ENCODE peak calls at places on chromosomes 4 and X, in ten cellular contexts. S is fibroblast of mammary gland; C is endodermal cell; K is AG04449; Y is tibial artery; F is foreskin fibroblast; J is CD8-positive, alpha-beta T cell; N is colonic mucosa; H is epithelial cell of esophagus; R is cardiac fibroblast. T is an unnamed sample.

GRCh38 chr4:52841707-52842456 is 20.2 kb upstream of the RASL11B start:
- DNase-seq in S (peak), C (no peak), K (no peak), Y (no peak), F (peak), J (no peak), N (no peak), H (no peak), R (no peak), T (no peak)

GRCh38 chrX:39950035-39950688 is 147.6 kb downstream of the BCOR start:
- DNase-seq in S (peak), C (no peak), K (no peak), Y (no peak), F (peak), J (no peak), N (no peak), H (no peak), R (peak), T (no peak)

GRCh38 chr4:17562157-17562556 is 14.8 kb upstream of the LAP3 start:
- DNase-seq in S (no peak), C (peak), K (no peak), Y (no peak), F (no peak), J (no peak), N (no peak), H (peak), R (no peak), T (no peak)

GRCh38 chrX:132612990-132613564 is 124.2 kb upstream of the MBNL3 start:
- DNase-seq in S (peak), C (peak), K (no peak), Y (peak), F (peak), J (no peak), N (peak), H (peak), R (peak), T (no peak)

GRCh38 chrX:50088645-50089044 is 112.2 kb downstream of the AKAP4 start:
- DNase-seq in S (no peak), C (no peak), K (no peak), Y (no peak), F (peak), J (no peak), N (no peak), H (no peak), R (no peak), T (no peak)

GRCh38 chr4:171042989-171043524 is 770.1 kb upstream of the GALNTL6 start:
- DNase-seq in S (no peak), C (no peak), K (no peak), Y (no peak), F (no peak), J (no peak), N (no peak), H (no peak), R (no peak), T (no peak)

GRCh38 chrX:82626978-82627377 is 881.1 kb upstream of the POU3F4 start:
- DNase-seq in S (no peak), C (no peak), K (no peak), Y (no peak), F (no peak), J (no peak), N (no peak), H (no peak), R (no peak), T (no peak)

GRCh38 chrX:2397648-2398340 is 103.0 kb downstream of the DHRSX start:
- DNase-seq in S (peak), C (peak), K (no peak), Y (no peak), F (peak), J (no peak), N (no peak), H (peak), R (peak), T (no peak)

GRCh38 chr4:42359686-42360085 is 37.6 kb upstream of the SHISA3 start:
- DNase-seq in S (peak), C (no peak), K (no peak), Y (no peak), F (no peak), J (no peak), N (no peak), H (no peak), R (peak), T (no peak)

GRCh38 chr4:185597532-185598188 is 62.4 kb upstream of the PDLIM3 start:
- DNase-seq in S (peak), C (peak), K (peak), Y (peak), F (peak), J (peak), N (peak), H (peak), R (peak), T (peak)

GRCh38 chr4:39812500-39812899 is 114.6 kb downstream of the UBE2K start:
- DNase-seq in S (no peak), C (peak), K (no peak), Y (no peak), F (no peak), J (no peak), N (no peak), H (no peak), R (no peak), T (no peak)

GRCh38 chr4:158008551-158009218 is 164.1 kb downstream of the GASK1B start:
- DNase-seq in S (peak), C (no peak), K (no peak), Y (no peak), F (peak), J (no peak), N (no peak), H (peak), R (peak), T (no peak)

GRCh38 chr4:7960790-7961655 is 21.4 kb upstream of the AFAP1 start:
- DNase-seq in S (peak), C (no peak), K (peak), Y (peak), F (peak), J (no peak), N (no peak), H (peak), R (peak), T (peak)

GRCh38 chr4:10084651-10085320 is 31.8 kb downstream of the WDR1 start:
- DNase-seq in S (no peak), C (no peak), K (no peak), Y (peak), F (no peak), J (no peak), N (no peak), H (no peak), R (no peak), T (no peak)

GRCh38 chrX:53048169-53049126 is at the start of gene GPR173:
- DNase-seq in S (peak), C (peak), K (no peak), Y (peak), F (peak), J (no peak), N (peak), H (peak), R (peak), T (peak)

GRCh38 chr4:1172228-1172851 is at the start of gene SPON2:
- DNase-seq in S (peak), C (peak), K (no peak), Y (peak), F (peak), J (no peak), N (no peak), H (peak), R (peak), T (no peak)

GRCh38 chrX:135977611-135978010 is 3.8 kb upstream of the MMGT1 start:
- DNase-seq in S (peak), C (no peak), K (no peak), Y (no peak), F (peak), J (no peak), N (no peak), H (peak), R (peak), T (peak)

GRCh38 chr4:155042014-155042413 is 166.4 kb upstream of the NPY2R start:
- DNase-seq in S (no peak), C (no peak), K (no peak), Y (no peak), F (no peak), J (no peak), N (no peak), H (no peak), R (no peak), T (no peak)

GRCh38 chr4:53576676-53577372 is 14.5 kb downstream of the LNX1 start:
- DNase-seq in S (peak), C (no peak), K (peak), Y (no peak), F (peak), J (no peak), N (peak), H (no peak), R (peak), T (peak)

GRCh38 chrX:151974336-151975227 is at the start of gene GABRE:
- DNase-seq in S (peak), C (peak), K (no peak), Y (peak), F (peak), J (no peak), N (peak), H (peak), R (peak), T (no peak)

GRCh38 chr4:1500231-1500965 is 94.2 kb upstream of the NKX1-1 start:
- DNase-seq in S (no peak), C (peak), K (no peak), Y (no peak), F (no peak), J (no peak), N (no peak), H (no peak), R (no peak), T (no peak)

GRCh38 chr4:98491862-98492554 is 166.4 kb downstream of the TSPAN5 start:
- DNase-seq in S (peak), C (no peak), K (peak), Y (no peak), F (no peak), J (no peak), N (no peak), H (no peak), R (peak), T (no peak)

GRCh38 chrX:150361777-150362351 is 1.3 kb upstream of the MAMLD1 start:
- DNase-seq in S (no peak), C (peak), K (no peak), Y (no peak), F (peak), J (no peak), N (no peak), H (peak), R (no peak), T (no peak)

GRCh38 chrX:10254746-10255145 is 98.0 kb downstream of the CLCN4 start:
- DNase-seq in S (no peak), C (no peak), K (no peak), Y (no peak), F (peak), J (no peak), N (no peak), H (peak), R (peak), T (no peak)

GRCh38 chr4:25030283-25031076 is at the start of gene LGI2:
- DNase-seq in S (no peak), C (peak), K (no peak), Y (peak), F (peak), J (no peak), N (peak), H (peak), R (no peak), T (no peak)

GRCh38 chrX:19670854-19671620 is 155.7 kb upstream of the MAP3K15 start:
- DNase-seq in S (peak), C (peak), K (no peak), Y (peak), F (peak), J (no peak), N (peak), H (peak), R (peak), T (no peak)

GRCh38 chrX:31223817-31224216 is 152.0 kb upstream of the FTHL17 start:
- DNase-seq in S (peak), C (no peak), K (no peak), Y (no peak), F (peak), J (no peak), N (no peak), H (peak), R (peak), T (peak)

GRCh38 chrX:133513116-133513515 is 97.8 kb upstream of the GPC4 start:
- DNase-seq in S (peak), C (no peak), K (no peak), Y (no peak), F (no peak), J (no peak), N (no peak), H (no peak), R (no peak), T (no peak)

GRCh38 chrX:96182366-96182765 is 502.3 kb upstream of the DIAPH2 start:
- DNase-seq in S (peak), C (peak), K (no peak), Y (no peak), F (peak), J (no peak), N (peak), H (peak), R (peak), T (no peak)

GRCh38 chr4:143184217-143184502 is 557 bp upstream of the USP38 start:
- DNase-seq in S (no peak), C (no peak), K (no peak), Y (peak), F (no peak), J (no peak), N (no peak), H (no peak), R (no peak), T (no peak)

GRCh38 chrX:11412715-11413623 is 119.8 kb downstream of the AMELX start:
- DNase-seq in S (peak), C (no peak), K (no peak), Y (no peak), F (no peak), J (no peak), N (no peak), H (no peak), R (peak), T (no peak)

GRCh38 chr4:77045490-77045889 is 30.3 kb downstream of the CCNI start:
- DNase-seq in S (peak), C (peak), K (no peak), Y (no peak), F (peak), J (no peak), N (no peak), H (peak), R (peak), T (no peak)
- TF ChIP-seq CTCF in S (peak), C (peak), K (peak), Y (no peak), F (no peak), J (no peak), N (no peak), H (peak), R (peak), T (peak)

DNA sequence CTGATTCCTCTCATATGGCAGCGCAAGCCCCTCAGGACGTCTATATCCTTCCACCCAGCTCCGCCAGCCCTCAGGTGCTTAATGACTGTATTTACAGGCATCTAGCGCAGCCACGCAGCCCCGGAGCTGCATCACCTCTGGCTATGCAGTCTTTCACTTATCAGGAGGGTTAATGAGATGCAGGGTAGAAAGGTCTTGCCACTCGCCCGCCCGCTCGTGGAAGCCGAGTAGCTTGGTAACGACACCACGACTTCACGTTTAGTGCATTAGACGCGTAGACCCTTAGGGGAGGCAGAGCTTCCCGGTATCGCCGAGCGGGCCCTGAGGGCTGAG is 1.5 kb upstream of the SLC16A2 start:
- DNase-seq in S (no peak), C (no peak), K (no peak), Y (no peak), F (peak), J (peak), N (no peak), H (peak), R (peak), T (no peak)
- H3K4me3 ChIP-seq in S (peak), C (peak), K (peak), Y (peak), F (peak), J (peak), N (peak), H (peak), R (peak), T (peak)

DNA sequence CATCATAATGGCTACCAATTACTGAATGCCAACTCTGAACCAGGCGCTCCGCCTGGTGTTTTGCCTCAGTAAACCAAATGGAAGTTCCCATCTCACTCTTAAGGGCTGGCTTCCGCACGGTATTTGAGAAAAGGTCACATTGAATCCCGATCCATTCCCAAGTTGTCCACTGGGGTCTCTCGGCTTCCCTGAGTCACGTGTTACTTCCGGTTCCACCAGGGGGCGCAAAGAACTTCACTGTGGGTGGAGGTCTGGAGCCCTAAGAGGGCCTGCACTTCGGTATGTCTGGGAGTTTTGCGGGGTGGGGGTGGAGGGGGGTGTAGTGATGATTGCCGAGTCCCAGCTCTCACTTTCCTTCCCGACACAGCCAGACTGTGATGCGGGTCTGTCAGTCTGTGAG is 13.4 kb upstream of the NHS start:
- DNase-seq in S (peak), C (peak), K (no peak), Y (no peak), F (peak), J (no peak), N (no peak), H (no peak), R (no peak), T (no peak)
- TF ChIP-seq CTCF in S (peak), C (peak), K (no peak), Y (no peak), F (peak), J (no peak), N (no peak), H (no peak), R (no peak), T (no peak)

DNA sequence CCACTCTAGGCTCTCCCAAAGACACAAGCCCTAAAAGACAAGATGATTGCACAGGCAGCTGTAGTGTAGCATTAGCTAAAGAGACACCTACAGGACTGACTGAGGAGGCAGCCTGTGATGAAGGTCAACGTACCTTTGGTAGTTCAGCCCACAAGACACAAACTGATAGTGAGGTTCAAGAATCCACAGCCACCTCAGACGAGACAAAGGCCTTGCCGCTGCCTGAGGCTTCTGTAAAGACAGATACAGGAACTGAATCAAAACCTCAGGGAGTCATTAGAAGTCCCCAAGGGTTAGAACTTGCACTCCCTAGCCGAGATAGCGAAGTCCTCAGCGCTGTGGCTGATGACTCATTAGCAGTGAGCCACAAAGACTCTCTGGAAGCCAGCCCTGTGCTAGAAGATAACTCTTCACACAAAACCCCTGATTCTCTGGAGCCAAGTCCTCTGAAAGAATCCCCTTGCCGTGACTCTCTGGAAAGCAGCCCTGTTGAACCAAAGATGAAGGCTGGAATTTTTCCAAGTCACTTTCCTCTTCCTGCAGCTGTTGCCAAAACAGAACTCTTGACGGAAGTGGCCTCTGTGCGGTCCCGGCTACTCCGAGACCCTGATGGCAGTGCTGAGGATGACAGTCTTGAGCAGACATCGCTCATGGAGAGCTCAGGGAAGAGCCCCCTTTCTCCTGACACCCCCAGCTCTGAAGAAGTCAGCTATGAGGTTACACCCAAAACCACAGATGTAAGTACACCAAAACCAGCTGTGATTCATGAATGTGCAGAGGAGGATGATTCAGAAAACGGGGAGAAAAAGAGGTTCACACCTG is 306.3 kb downstream of the ANK2 start:
- DNase-seq in S (peak), C (peak), K (peak), Y (peak), F (peak), J (peak), N (no peak), H (peak), R (peak), T (peak)
- H3K4me3 ChIP-seq in S (peak), C (no peak), K (no peak), Y (no peak), F (no peak), J (peak), N (no peak), H (no peak), R (peak), T (no peak)

GRCh38 chrX:153560000-153560399 is 38.9 kb downstream of the CCNQ start:
- DNase-seq in S (peak), C (no peak), K (no peak), Y (no peak), F (no peak), J (no peak), N (no peak), H (no peak), R (no peak), T (no peak)
- TF ChIP-seq CTCF in S (no peak), C (no peak), K (no peak), Y (no peak), F (no peak), J (no peak), N (no peak), H (no peak), R (no peak), T (no peak)